ENCODE peak calls at places on chromosomes 5 and 9, in seven cellular contexts. One of them, this sample, is unnamed.

GRCh38 chr5:138649316-138649720 is 74.1 kb upstream of the HSPA9 start:
- DNase-seq in COR-L47: no peak
- DNase-seq in NCI-H510A treated with DMSO at 0.1 percent for 48 hours: peak
- DNase-seq in stimulated activated CD4-positive, alpha-beta T cell treated with anti-CD3 and anti-CD28 coated beads, TNF-alpha, amount 100 ng/mL, for 1 hour: no peak
- DNase-seq in RWPE1: no peak
- DNase-seq in LoVo: no peak
- DNase-seq in amniotic stem cell: no peak
- DNase-seq in this sample: no peak

GRCh38 chr9:70049672-70050271 is 6.1 kb downstream of the MAMDC2 start:
- DNase-seq in RWPE1: no peak
- DNase-seq in NCI-H510A treated with DMSO at 0.1 percent for 48 hours: no peak
- DNase-seq in stimulated activated CD4-positive, alpha-beta T cell treated with anti-CD3 and anti-CD28 coated beads, TNF-alpha, amount 100 ng/mL, for 1 hour: no peak
- DNase-seq in amniotic stem cell: no peak
- DNase-seq in LoVo: no peak
- DNase-seq in COR-L47: no peak
- DNase-seq in this sample: no peak

GRCh38 chr5:79849486-79850315 is 141.4 kb downstream of the MTX3 start:
- DNase-seq in amniotic stem cell: no peak
- DNase-seq in LoVo: no peak
- DNase-seq in NCI-H510A treated with DMSO at 0.1 percent for 48 hours: no peak
- DNase-seq in COR-L47: no peak
- DNase-seq in RWPE1: no peak
- DNase-seq in stimulated activated CD4-positive, alpha-beta T cell treated with anti-CD3 and anti-CD28 coated beads, TNF-alpha, amount 100 ng/mL, for 1 hour: no peak
- DNase-seq in this sample: no peak

GRCh38 chr5:172150514-172151425 is 37.3 kb downstream of the STK10 start:
- DNase-seq in RWPE1: no peak
- DNase-seq in amniotic stem cell: no peak
- DNase-seq in NCI-H510A treated with DMSO at 0.1 percent for 48 hours: no peak
- DNase-seq in stimulated activated CD4-positive, alpha-beta T cell treated with anti-CD3 and anti-CD28 coated beads, TNF-alpha, amount 100 ng/mL, for 1 hour: no peak
- DNase-seq in LoVo: no peak
- DNase-seq in COR-L47: no peak
- DNase-seq in this sample: peak

GRCh38 chr9:121885345-121885901 is 207.7 kb downstream of the TTLL11 start:
- DNase-seq in NCI-H510A treated with DMSO at 0.1 percent for 48 hours: no peak
- DNase-seq in LoVo: no peak
- DNase-seq in COR-L47: no peak
- DNase-seq in amniotic stem cell: no peak
- DNase-seq in RWPE1: no peak
- DNase-seq in stimulated activated CD4-positive, alpha-beta T cell treated with anti-CD3 and anti-CD28 coated beads, TNF-alpha, amount 100 ng/mL, for 1 hour: no peak
- DNase-seq in this sample: no peak

GRCh38 chr9:88258587-88258986 is 120.3 kb upstream of the SPATA31C2 start:
- DNase-seq in NCI-H510A treated with DMSO at 0.1 percent for 48 hours: no peak
- DNase-seq in stimulated activated CD4-positive, alpha-beta T cell treated with anti-CD3 and anti-CD28 coated beads, TNF-alpha, amount 100 ng/mL, for 1 hour: no peak
- DNase-seq in RWPE1: no peak
- DNase-seq in amniotic stem cell: no peak
- DNase-seq in COR-L47: no peak
- DNase-seq in LoVo: no peak
- DNase-seq in this sample: no peak

GRCh38 chr5:995318-995717 is 13.3 kb upstream of the NKD2 start:
- DNase-seq in LoVo: no peak
- DNase-seq in COR-L47: no peak
- DNase-seq in RWPE1: no peak
- DNase-seq in NCI-H510A treated with DMSO at 0.1 percent for 48 hours: no peak
- DNase-seq in stimulated activated CD4-positive, alpha-beta T cell treated with anti-CD3 and anti-CD28 coated beads, TNF-alpha, amount 100 ng/mL, for 1 hour: no peak
- DNase-seq in amniotic stem cell: no peak
- DNase-seq in this sample: no peak

GRCh38 chr9:77488439-77489126 is 159.5 kb downstream of the GNA14 start:
- DNase-seq in NCI-H510A treated with DMSO at 0.1 percent for 48 hours: no peak
- DNase-seq in RWPE1: peak
- DNase-seq in amniotic stem cell: no peak
- DNase-seq in COR-L47: no peak
- DNase-seq in LoVo: no peak
- DNase-seq in stimulated activated CD4-positive, alpha-beta T cell treated with anti-CD3 and anti-CD28 coated beads, TNF-alpha, amount 100 ng/mL, for 1 hour: no peak
- DNase-seq in this sample: no peak

GRCh38 chr9:86639899-86640379 is 285.7 kb upstream of the TUT7 start:
- DNase-seq in LoVo: peak
- DNase-seq in NCI-H510A treated with DMSO at 0.1 percent for 48 hours: no peak
- DNase-seq in amniotic stem cell: no peak
- DNase-seq in stimulated activated CD4-positive, alpha-beta T cell treated with anti-CD3 and anti-CD28 coated beads, TNF-alpha, amount 100 ng/mL, for 1 hour: no peak
- DNase-seq in RWPE1: no peak
- DNase-seq in COR-L47: no peak
- DNase-seq in this sample: no peak

GRCh38 chr5:132011561-132012384 is at the start of gene ACSL6:
- DNase-seq in RWPE1: peak
- DNase-seq in amniotic stem cell: no peak
- DNase-seq in stimulated activated CD4-positive, alpha-beta T cell treated with anti-CD3 and anti-CD28 coated beads, TNF-alpha, amount 100 ng/mL, for 1 hour: no peak
- DNase-seq in COR-L47: no peak
- DNase-seq in NCI-H510A treated with DMSO at 0.1 percent for 48 hours: peak
- DNase-seq in LoVo: peak
- DNase-seq in this sample: peak

GRCh38 chr9:100125913-100126312 is 26.9 kb downstream of the INVS start:
- DNase-seq in NCI-H510A treated with DMSO at 0.1 percent for 48 hours: no peak
- DNase-seq in LoVo: no peak
- DNase-seq in COR-L47: no peak
- DNase-seq in stimulated activated CD4-positive, alpha-beta T cell treated with anti-CD3 and anti-CD28 coated beads, TNF-alpha, amount 100 ng/mL, for 1 hour: no peak
- DNase-seq in amniotic stem cell: no peak
- DNase-seq in RWPE1: no peak
- DNase-seq in this sample: no peak

GRCh38 chr5:3602713-3603502 is 7.3 kb downstream of the IRX1 start:
- DNase-seq in stimulated activated CD4-positive, alpha-beta T cell treated with anti-CD3 and anti-CD28 coated beads, TNF-alpha, amount 100 ng/mL, for 1 hour: no peak
- DNase-seq in COR-L47: no peak
- DNase-seq in RWPE1: peak
- DNase-seq in NCI-H510A treated with DMSO at 0.1 percent for 48 hours: no peak
- DNase-seq in amniotic stem cell: no peak
- DNase-seq in LoVo: no peak
- DNase-seq in this sample: peak

GRCh38 chr5:60092671-60093422 is 199.3 kb upstream of the PDE4D start:
- DNase-seq in amniotic stem cell: peak
- DNase-seq in NCI-H510A treated with DMSO at 0.1 percent for 48 hours: no peak
- DNase-seq in stimulated activated CD4-positive, alpha-beta T cell treated with anti-CD3 and anti-CD28 coated beads, TNF-alpha, amount 100 ng/mL, for 1 hour: no peak
- DNase-seq in COR-L47: no peak
- DNase-seq in RWPE1: peak
- DNase-seq in LoVo: no peak
- DNase-seq in this sample: no peak

GRCh38 chr5:72007336-72008111 is 99.8 kb upstream of the MAP1B start:
- DNase-seq in COR-L47: no peak
- DNase-seq in NCI-H510A treated with DMSO at 0.1 percent for 48 hours: no peak
- DNase-seq in RWPE1: no peak
- DNase-seq in amniotic stem cell: no peak
- DNase-seq in LoVo: no peak
- DNase-seq in stimulated activated CD4-positive, alpha-beta T cell treated with anti-CD3 and anti-CD28 coated beads, TNF-alpha, amount 100 ng/mL, for 1 hour: no peak
- DNase-seq in this sample: no peak

GRCh38 chr9:136142416-136142800 is 23.7 kb upstream of the TMEM250 start:
- DNase-seq in RWPE1: no peak
- DNase-seq in LoVo: no peak
- DNase-seq in amniotic stem cell: no peak
- DNase-seq in COR-L47: no peak
- DNase-seq in NCI-H510A treated with DMSO at 0.1 percent for 48 hours: no peak
- DNase-seq in stimulated activated CD4-positive, alpha-beta T cell treated with anti-CD3 and anti-CD28 coated beads, TNF-alpha, amount 100 ng/mL, for 1 hour: no peak
- DNase-seq in this sample: no peak

GRCh38 chr5:179955630-179956029 is 47.9 kb upstream of the TBC1D9B start:
- DNase-seq in NCI-H510A treated with DMSO at 0.1 percent for 48 hours: no peak
- DNase-seq in COR-L47: no peak
- DNase-seq in stimulated activated CD4-positive, alpha-beta T cell treated with anti-CD3 and anti-CD28 coated beads, TNF-alpha, amount 100 ng/mL, for 1 hour: no peak
- DNase-seq in LoVo: no peak
- DNase-seq in RWPE1: no peak
- DNase-seq in amniotic stem cell: no peak
- DNase-seq in this sample: no peak

GRCh38 chr5:163916376-163916775 is 411.0 kb downstream of the MAT2B start:
- DNase-seq in COR-L47: no peak
- DNase-seq in LoVo: no peak
- DNase-seq in NCI-H510A treated with DMSO at 0.1 percent for 48 hours: no peak
- DNase-seq in amniotic stem cell: no peak
- DNase-seq in RWPE1: no peak
- DNase-seq in stimulated activated CD4-positive, alpha-beta T cell treated with anti-CD3 and anti-CD28 coated beads, TNF-alpha, amount 100 ng/mL, for 1 hour: no peak
- DNase-seq in this sample: peak

GRCh38 chr5:62542720-62543119 is 35.9 kb upstream of the LRRC70 start:
- DNase-seq in COR-L47: no peak
- DNase-seq in amniotic stem cell: no peak
- DNase-seq in LoVo: no peak
- DNase-seq in NCI-H510A treated with DMSO at 0.1 percent for 48 hours: no peak
- DNase-seq in stimulated activated CD4-positive, alpha-beta T cell treated with anti-CD3 and anti-CD28 coated beads, TNF-alpha, amount 100 ng/mL, for 1 hour: no peak
- DNase-seq in RWPE1: no peak
- DNase-seq in this sample: no peak

GRCh38 chr5:172999351-172999973 is 15.9 kb downstream of the ATP6V0E1 start:
- DNase-seq in stimulated activated CD4-positive, alpha-beta T cell treated with anti-CD3 and anti-CD28 coated beads, TNF-alpha, amount 100 ng/mL, for 1 hour: no peak
- DNase-seq in RWPE1: no peak
- DNase-seq in COR-L47: no peak
- DNase-seq in NCI-H510A treated with DMSO at 0.1 percent for 48 hours: no peak
- DNase-seq in LoVo: no peak
- DNase-seq in amniotic stem cell: no peak
- DNase-seq in this sample: no peak

GRCh38 chr5:61245486-61245885 is 83.2 kb upstream of the SMIM15 start:
- DNase-seq in stimulated activated CD4-positive, alpha-beta T cell treated with anti-CD3 and anti-CD28 coated beads, TNF-alpha, amount 100 ng/mL, for 1 hour: no peak
- DNase-seq in NCI-H510A treated with DMSO at 0.1 percent for 48 hours: no peak
- DNase-seq in COR-L47: peak
- DNase-seq in LoVo: no peak
- DNase-seq in RWPE1: no peak
- DNase-seq in amniotic stem cell: no peak
- DNase-seq in this sample: no peak

GRCh38 chr9:65404232-65405006 is 119.4 kb upstream of the FOXD4L5 start:
- DNase-seq in RWPE1: no peak
- DNase-seq in LoVo: no peak
- DNase-seq in COR-L47: no peak
- DNase-seq in stimulated activated CD4-positive, alpha-beta T cell treated with anti-CD3 and anti-CD28 coated beads, TNF-alpha, amount 100 ng/mL, for 1 hour: no peak
- DNase-seq in amniotic stem cell: no peak
- DNase-seq in NCI-H510A treated with DMSO at 0.1 percent for 48 hours: no peak
- DNase-seq in this sample: no peak

GRCh38 chr9:972512-973294 is 3.8 kb upstream of the DMRT3 start:
- DNase-seq in NCI-H510A treated with DMSO at 0.1 percent for 48 hours: no peak
- DNase-seq in LoVo: no peak
- DNase-seq in amniotic stem cell: no peak
- DNase-seq in stimulated activated CD4-positive, alpha-beta T cell treated with anti-CD3 and anti-CD28 coated beads, TNF-alpha, amount 100 ng/mL, for 1 hour: no peak
- DNase-seq in RWPE1: no peak
- DNase-seq in COR-L47: no peak
- DNase-seq in this sample: peak

GRCh38 chr9:4417578-4418325 is 72.5 kb upstream of the SLC1A1 start:
- DNase-seq in stimulated activated CD4-positive, alpha-beta T cell treated with anti-CD3 and anti-CD28 coated beads, TNF-alpha, amount 100 ng/mL, for 1 hour: no peak
- DNase-seq in RWPE1: peak
- DNase-seq in amniotic stem cell: no peak
- DNase-seq in NCI-H510A treated with DMSO at 0.1 percent for 48 hours: no peak
- DNase-seq in LoVo: no peak
- DNase-seq in COR-L47: no peak
- DNase-seq in this sample: no peak

GRCh38 chr5:59673438-59674058 is 220.0 kb downstream of the PDE4D start:
- DNase-seq in COR-L47: peak
- DNase-seq in NCI-H510A treated with DMSO at 0.1 percent for 48 hours: peak
- DNase-seq in amniotic stem cell: no peak
- DNase-seq in LoVo: peak
- DNase-seq in RWPE1: peak
- DNase-seq in stimulated activated CD4-positive, alpha-beta T cell treated with anti-CD3 and anti-CD28 coated beads, TNF-alpha, amount 100 ng/mL, for 1 hour: no peak
- DNase-seq in this sample: no peak

GRCh38 chr9:37801287-37801850 is 772 bp downstream of the DCAF10 start:
- DNase-seq in stimulated activated CD4-positive, alpha-beta T cell treated with anti-CD3 and anti-CD28 coated beads, TNF-alpha, amount 100 ng/mL, for 1 hour: no peak
- DNase-seq in LoVo: no peak
- DNase-seq in NCI-H510A treated with DMSO at 0.1 percent for 48 hours: no peak
- DNase-seq in RWPE1: peak
- DNase-seq in amniotic stem cell: no peak
- DNase-seq in COR-L47: no peak
- DNase-seq in this sample: peak

GRCh38 chr5:145829708-145830361 is 5.3 kb downstream of the PRELID2 start:
- DNase-seq in COR-L47: peak
- DNase-seq in stimulated activated CD4-positive, alpha-beta T cell treated with anti-CD3 and anti-CD28 coated beads, TNF-alpha, amount 100 ng/mL, for 1 hour: no peak
- DNase-seq in LoVo: peak
- DNase-seq in NCI-H510A treated with DMSO at 0.1 percent for 48 hours: peak
- DNase-seq in amniotic stem cell: no peak
- DNase-seq in RWPE1: no peak
- DNase-seq in this sample: no peak

GRCh38 chr9:470795-471194 is 256.1 kb downstream of the DOCK8 start:
- DNase-seq in amniotic stem cell: no peak
- DNase-seq in stimulated activated CD4-positive, alpha-beta T cell treated with anti-CD3 and anti-CD28 coated beads, TNF-alpha, amount 100 ng/mL, for 1 hour: no peak
- DNase-seq in COR-L47: no peak
- DNase-seq in NCI-H510A treated with DMSO at 0.1 percent for 48 hours: no peak
- DNase-seq in RWPE1: no peak
- DNase-seq in LoVo: peak
- DNase-seq in this sample: no peak

GRCh38 chr9:92176068-92176799 is 61.0 kb upstream of the SPTLC1 start:
- DNase-seq in LoVo: no peak
- DNase-seq in amniotic stem cell: no peak
- DNase-seq in COR-L47: no peak
- DNase-seq in NCI-H510A treated with DMSO at 0.1 percent for 48 hours: no peak
- DNase-seq in stimulated activated CD4-positive, alpha-beta T cell treated with anti-CD3 and anti-CD28 coated beads, TNF-alpha, amount 100 ng/mL, for 1 hour: no peak
- DNase-seq in RWPE1: no peak
- DNase-seq in this sample: no peak

GRCh38 chr5:33272288-33272687 is 168.5 kb upstream of the TARS1 start:
- DNase-seq in COR-L47: no peak
- DNase-seq in RWPE1: peak
- DNase-seq in NCI-H510A treated with DMSO at 0.1 percent for 48 hours: no peak
- DNase-seq in stimulated activated CD4-positive, alpha-beta T cell treated with anti-CD3 and anti-CD28 coated beads, TNF-alpha, amount 100 ng/mL, for 1 hour: no peak
- DNase-seq in amniotic stem cell: peak
- DNase-seq in LoVo: peak
- DNase-seq in this sample: no peak

GRCh38 chr5:8226148-8226547 is 357.2 kb downstream of the MTRR start:
- DNase-seq in stimulated activated CD4-positive, alpha-beta T cell treated with anti-CD3 and anti-CD28 coated beads, TNF-alpha, amount 100 ng/mL, for 1 hour: no peak
- DNase-seq in LoVo: no peak
- DNase-seq in RWPE1: no peak
- DNase-seq in NCI-H510A treated with DMSO at 0.1 percent for 48 hours: no peak
- DNase-seq in COR-L47: no peak
- DNase-seq in amniotic stem cell: no peak
- DNase-seq in this sample: no peak

GRCh38 chr9:79028101-79028500 is 543.7 kb upstream of the TLE4 start:
- DNase-seq in stimulated activated CD4-positive, alpha-beta T cell treated with anti-CD3 and anti-CD28 coated beads, TNF-alpha, amount 100 ng/mL, for 1 hour: no peak
- DNase-seq in LoVo: no peak
- DNase-seq in NCI-H510A treated with DMSO at 0.1 percent for 48 hours: no peak
- DNase-seq in RWPE1: peak
- DNase-seq in COR-L47: no peak
- DNase-seq in amniotic stem cell: no peak
- DNase-seq in this sample: no peak

GRCh38 chr9:96719538-96720315 is 58.2 kb downstream of the ZNF510 start:
- DNase-seq in RWPE1: peak
- DNase-seq in LoVo: no peak
- DNase-seq in amniotic stem cell: no peak
- DNase-seq in NCI-H510A treated with DMSO at 0.1 percent for 48 hours: no peak
- DNase-seq in stimulated activated CD4-positive, alpha-beta T cell treated with anti-CD3 and anti-CD28 coated beads, TNF-alpha, amount 100 ng/mL, for 1 hour: no peak
- DNase-seq in COR-L47: peak
- DNase-seq in this sample: peak

GRCh38 chr9:117957267-117957666 is 253.1 kb downstream of the TLR4 start:
- DNase-seq in stimulated activated CD4-positive, alpha-beta T cell treated with anti-CD3 and anti-CD28 coated beads, TNF-alpha, amount 100 ng/mL, for 1 hour: no peak
- DNase-seq in NCI-H510A treated with DMSO at 0.1 percent for 48 hours: no peak
- DNase-seq in amniotic stem cell: no peak
- DNase-seq in LoVo: no peak
- DNase-seq in COR-L47: peak
- DNase-seq in RWPE1: peak
- DNase-seq in this sample: no peak

GRCh38 chr5:119966028-119966427 is 336.7 kb downstream of the FAM170A start:
- DNase-seq in RWPE1: no peak
- DNase-seq in COR-L47: no peak
- DNase-seq in stimulated activated CD4-positive, alpha-beta T cell treated with anti-CD3 and anti-CD28 coated beads, TNF-alpha, amount 100 ng/mL, for 1 hour: no peak
- DNase-seq in NCI-H510A treated with DMSO at 0.1 percent for 48 hours: no peak
- DNase-seq in LoVo: no peak
- DNase-seq in amniotic stem cell: no peak
- DNase-seq in this sample: no peak

This sample was measured in stimulated activated naive CD8-positive, alpha-beta T cell treated with anti-CD3 and anti-CD28 coated beads, Interleukin-15, Interleukin-2, amounts not matched to agents 100 U/mL and 50 U/mL, for 24 hours.